ENCODE peak calls at places on chromosomes 6 and 20, in eight cellular contexts. W is SJSA1; M is A673; B is CD4-positive, CD25-positive, alpha-beta regulatory T cell; O is hepatocyte; I is spleen; K is brain microvascular endothelial cell; A is endodermal cell. Q is an unnamed sample. For H3K27me3, the result is how much of the 10 kb centered on the place peaks cover.

GRCh38 chr20:23187759-23188158 is 101.6 kb upstream of the CD93 start:
- DNase-seq in W (no peak), M (no peak), B (no peak), O (no peak), I (peak), K (no peak), A (no peak), Q (peak)

GRCh38 chr6:75219213-75219612 is 13.4 kb upstream of the COL12A1 start:
- DNase-seq in W (no peak), M (no peak), B (no peak), O (no peak), I (no peak), K (no peak), A (no peak), Q (no peak)

GRCh38 chr20:58677205-58677604 is 15.4 kb upstream of the NPEPL1 start:
- DNase-seq in W (no peak), M (no peak), B (no peak), O (no peak), I (no peak), K (no peak), A (no peak), Q (no peak)

GRCh38 chr6:71199796-71200195 is 88.8 kb upstream of the OGFRL1 start:
- DNase-seq in W (no peak), M (no peak), B (no peak), O (no peak), I (no peak), K (no peak), A (no peak), Q (no peak)

GRCh38 chr6:25995507-25995906 is 32.9 kb downstream of the TRIM38 start:
- DNase-seq in W (no peak), M (no peak), B (no peak), O (no peak), I (no peak), K (no peak), A (no peak), Q (no peak)

GRCh38 chr6:140909156-140909555 is 1223.6 kb upstream of the GJE1 start:
- DNase-seq in W (no peak), M (no peak), B (no peak), O (no peak), I (no peak), K (peak), A (no peak), Q (no peak)

GRCh38 chr20:22248052-22248667 is 336.2 kb downstream of the FOXA2 start:
- DNase-seq in W (no peak), M (peak), B (no peak), O (peak), I (no peak), K (peak), A (peak), Q (no peak)

GRCh38 chr20:33499347-33499746 is 9.5 kb downstream of the CBFA2T2 start:
- DNase-seq in W (no peak), M (no peak), B (no peak), O (no peak), I (no peak), K (no peak), A (no peak), Q (no peak)

GRCh38 chr20:43444107-43444506 is 13.6 kb upstream of the SRSF6 start:
- DNase-seq in W (no peak), M (no peak), B (no peak), O (no peak), I (no peak), K (no peak), A (no peak), Q (no peak)

GRCh38 chr20:35560105-35560511 is 18.2 kb downstream of the ERGIC3 start:
- DNase-seq in W (no peak), M (no peak), B (no peak), O (no peak), I (no peak), K (no peak), A (no peak), Q (peak)

GRCh38 chr6:119312875-119313338 is 36.7 kb downstream of the MAN1A1 start:
- DNase-seq in W (no peak), M (no peak), B (no peak), O (peak), I (no peak), K (no peak), A (peak), Q (no peak)

GRCh38 chr20:25126630-25127029 is 44.7 kb upstream of the VSX1 start:
- DNase-seq in W (no peak), M (no peak), B (no peak), O (no peak), I (no peak), K (no peak), A (no peak), Q (no peak)

GRCh38 chr6:158647501-158647900 is 2.4 kb upstream of the SYTL3 start:
- DNase-seq in W (peak), M (no peak), B (no peak), O (no peak), I (no peak), K (no peak), A (peak), Q (no peak)

GRCh38 chr6:90290991-90291390 is 5.7 kb downstream of the BACH2 start:
- DNase-seq in W (no peak), M (no peak), B (no peak), O (no peak), I (no peak), K (no peak), A (no peak), Q (no peak)

GRCh38 chr6:162845972-162846371 is 118.2 kb downstream of the PACRG start:
- DNase-seq in W (no peak), M (no peak), B (no peak), O (no peak), I (no peak), K (no peak), A (peak), Q (no peak)

GRCh38 chr6:116220172-116220571 is 33.7 kb downstream of the TSPYL4 start:
- DNase-seq in W (peak), M (no peak), B (no peak), O (no peak), I (no peak), K (no peak), A (peak), Q (no peak)

GRCh38 chr6:110044093-110044492 is 66.0 kb downstream of the GPR6 start:
- DNase-seq in W (no peak), M (no peak), B (no peak), O (no peak), I (no peak), K (no peak), A (no peak), Q (no peak)

GRCh38 chr20:4150095-4150492 is 134.7 kb upstream of the RNF24 start:
- DNase-seq in W (no peak), M (peak), B (no peak), O (peak), I (no peak), K (peak), A (peak), Q (no peak)

GRCh38 chr6:63813531-63813930 is 177.9 kb downstream of the PHF3 start:
- DNase-seq in W (no peak), M (peak), B (no peak), O (no peak), I (no peak), K (no peak), A (no peak), Q (no peak)

GRCh38 chr20:5809495-5809894 is 59.3 kb downstream of the SHLD1 start:
- DNase-seq in W (no peak), M (no peak), B (no peak), O (no peak), I (no peak), K (no peak), A (no peak), Q (no peak)

GRCh38 chr6:165883851-165884640 is 221.0 kb upstream of the PDE10A start:
- DNase-seq in W (no peak), M (no peak), B (no peak), O (no peak), I (no peak), K (peak), A (no peak), Q (no peak)

GRCh38 chr6:107991939-107992560 is 34.0 kb upstream of the SEC63 start:
- DNase-seq in W (no peak), M (no peak), B (no peak), O (no peak), I (no peak), K (no peak), A (no peak), Q (no peak)

GRCh38 chr6:28205879-28206278 is 19.2 kb upstream of the ZSCAN9 start:
- DNase-seq in W (no peak), M (no peak), B (no peak), O (no peak), I (no peak), K (no peak), A (no peak), Q (no peak)
- H3K27me3 ChIP-seq in W (half or more), M (under half), B (half or more), O (half or more), I (half or more), K (under half), A (half or more), Q (under half)

DNA sequence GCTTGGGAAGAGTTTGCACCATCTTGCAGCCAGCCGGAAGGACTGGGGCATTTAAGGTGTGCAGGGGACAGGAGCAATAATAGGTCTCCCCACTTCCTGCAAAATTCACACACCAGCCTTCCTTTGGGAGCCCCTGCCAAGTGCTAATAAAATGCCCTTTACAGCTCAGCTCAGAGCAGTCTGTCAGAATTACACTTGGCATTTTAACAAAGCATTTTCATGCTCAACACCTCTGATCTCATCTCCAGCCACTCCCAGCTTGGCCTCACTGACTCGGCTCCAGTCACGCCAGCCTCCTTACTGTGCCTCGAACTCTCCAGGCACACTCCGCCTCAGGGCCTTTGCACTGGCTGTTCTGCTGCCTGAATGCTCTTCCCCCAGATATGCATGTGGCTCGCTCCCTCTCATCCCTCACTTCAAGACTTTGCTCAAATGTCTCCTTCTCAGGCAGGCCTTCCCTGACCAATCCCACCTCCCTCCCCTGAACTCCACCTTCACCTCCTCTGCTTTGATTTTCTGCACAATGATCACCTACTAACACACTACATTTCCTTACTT is 43.7 kb downstream of the GRM4 start:
- DNase-seq in W (no peak), M (no peak), B (no peak), O (no peak), I (no peak), K (no peak), A (no peak), Q (no peak)
- H3K27me3 ChIP-seq in W (under half), M (under half), B (under half), O (under half), I (under half), K (under half), A (under half), Q (under half)

DNA sequence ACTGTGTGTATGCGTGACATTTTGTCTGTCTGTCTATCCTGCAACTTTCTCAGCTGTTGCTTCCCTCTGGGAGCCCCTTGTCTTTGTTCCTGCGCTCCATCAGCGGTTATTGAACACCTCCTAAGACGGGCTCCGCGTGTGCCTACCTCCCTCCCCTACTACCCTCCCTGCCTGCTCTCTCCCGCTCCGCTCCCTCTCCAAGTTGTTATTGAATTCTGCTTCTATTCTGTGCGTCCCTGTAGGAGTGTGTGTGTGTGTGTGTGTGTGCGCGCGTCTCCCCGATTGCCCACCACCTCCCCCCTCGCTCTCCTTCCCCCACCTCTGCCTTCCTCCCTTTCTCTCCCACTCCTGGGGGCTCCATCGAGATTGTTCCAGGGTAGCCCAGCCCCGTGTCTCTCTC is 68.2 kb downstream of the SRC start:
- DNase-seq in W (no peak), M (no peak), B (no peak), O (no peak), I (no peak), K (no peak), A (peak), Q (no peak)
- H3K27me3 ChIP-seq in W (under half), M (under half), B (under half), O (under half), I (under half), K (under half), A (under half), Q (under half)

DNA sequence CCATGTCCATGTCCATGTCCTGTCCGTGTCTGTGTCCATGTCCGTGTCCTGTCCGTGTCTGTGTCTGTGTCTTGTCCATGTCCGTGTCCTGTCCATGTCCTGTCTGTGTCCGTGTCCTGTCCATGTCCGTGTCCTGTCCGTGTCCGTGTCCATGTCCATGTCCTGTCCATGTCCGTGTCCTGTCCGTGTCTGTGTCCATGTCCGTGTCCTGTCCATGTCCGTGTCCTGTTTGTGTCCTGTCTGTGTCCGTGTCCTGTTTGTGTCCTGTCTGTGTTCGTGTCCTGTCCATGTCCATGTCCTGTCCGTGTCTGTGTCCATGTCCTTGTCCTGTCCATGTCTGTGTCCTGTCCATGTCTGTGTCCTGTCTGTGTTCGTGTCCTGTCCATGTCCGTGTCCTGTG is 54.9 kb upstream of the BHLHE23 start:
- DNase-seq in W (no peak), M (no peak), B (no peak), O (no peak), I (peak), K (no peak), A (peak), Q (no peak)
- H3K27me3 ChIP-seq in W (under half), M (under half), B (under half), O (under half), I (half or more), K (under half), A (under half), Q (under half)

GRCh38 chr20:57312138-57312537 is 17.5 kb upstream of the SPO11 start:
- DNase-seq in W (no peak), M (no peak), B (no peak), O (no peak), I (no peak), K (no peak), A (no peak), Q (no peak)
- H3K27me3 ChIP-seq in W (under half), M (half or more), B (under half), O (under half), I (under half), K (under half), A (under half), Q (under half)

Q was measured in stomach.